ENCODE peak calls at places on chromosomes 1 and 21, in six cellular contexts. A is sigmoid colon, W is breast epithelium, D is endothelial cell, B is mammary epithelial cell, K is Calu3. T is an unnamed sample.

GRCh38 chr1:100775483-100775882 is 55.9 kb downstream of the VCAM1 start:
- DNase-seq in A (no peak), W (no peak), D (no peak), B (no peak), K (no peak), T (no peak)

GRCh38 chr21:31729622-31730343 is 2.1 kb downstream of the SCAF4 start:
- DNase-seq in A (no peak), W (no peak), D (no peak), B (no peak), K (no peak), T (no peak)

GRCh38 chr1:53344921-53345838 is 17.3 kb upstream of the LRP8 start:
- DNase-seq in A (no peak), W (peak), D (no peak), B (no peak), K (no peak), T (no peak)

GRCh38 chr1:71184410-71184809 is 103.6 kb upstream of the ZRANB2 start:
- DNase-seq in A (no peak), W (no peak), D (no peak), B (no peak), K (no peak), T (no peak)

GRCh38 chr1:10170362-10170665 is 40.1 kb upstream of the KIF1B start:
- DNase-seq in A (no peak), W (no peak), D (no peak), B (peak), K (no peak), T (no peak)

GRCh38 chr1:248822148-248823032 is 3.3 kb downstream of the SH3BP5L start:
- DNase-seq in A (no peak), W (no peak), D (peak), B (no peak), K (no peak), T (no peak)

GRCh38 chr1:193538690-193539089 is 352.3 kb upstream of the B3GALT2 start:
- DNase-seq in A (no peak), W (no peak), D (no peak), B (no peak), K (no peak), T (no peak)

GRCh38 chr1:207711285-207711684 is 40.6 kb upstream of the CD46 start:
- DNase-seq in A (no peak), W (no peak), D (no peak), B (peak), K (peak), T (no peak)

GRCh38 chr1:111833334-111833733 is 77.6 kb downstream of the DDX20 start:
- DNase-seq in A (no peak), W (no peak), D (peak), B (peak), K (no peak), T (no peak)

GRCh38 chr1:172909606-172910326 is 141.0 kb downstream of the TNFSF18 start:
- DNase-seq in A (no peak), W (no peak), D (no peak), B (peak), K (no peak), T (no peak)

GRCh38 chr1:42873670-42874069 is 27.3 kb downstream of the ZNF691 start:
- DNase-seq in A (no peak), W (no peak), D (no peak), B (no peak), K (no peak), T (no peak)

GRCh38 chr1:7403265-7404045 is 367.6 kb upstream of the VAMP3 start:
- DNase-seq in A (peak), W (no peak), D (no peak), B (peak), K (no peak), T (peak)

GRCh38 chr1:188023206-188023605 is 1194.5 kb downstream of the PLA2G4A start:
- DNase-seq in A (no peak), W (no peak), D (no peak), B (no peak), K (no peak), T (no peak)

GRCh38 chr1:181423301-181423918 is 59.9 kb upstream of the CACNA1E start:
- DNase-seq in A (no peak), W (no peak), D (peak), B (peak), K (peak), T (peak)

GRCh38 chr1:23594927-23595353 is 35.6 kb upstream of the ID3 start:
- DNase-seq in A (no peak), W (no peak), D (no peak), B (no peak), K (no peak), T (no peak)

GRCh38 chr1:45015683-45016082 is 3.6 kb downstream of the UROD start:
- DNase-seq in A (no peak), W (no peak), D (no peak), B (no peak), K (no peak), T (no peak)

GRCh38 chr1:224859651-224860050 is 69.8 kb upstream of the DNAH14 start:
- DNase-seq in A (no peak), W (no peak), D (no peak), B (peak), K (no peak), T (no peak)

GRCh38 chr1:83799474-83800085 is 199.4 kb downstream of the TTLL7 start:
- DNase-seq in A (no peak), W (no peak), D (no peak), B (no peak), K (no peak), T (no peak)

DNA sequence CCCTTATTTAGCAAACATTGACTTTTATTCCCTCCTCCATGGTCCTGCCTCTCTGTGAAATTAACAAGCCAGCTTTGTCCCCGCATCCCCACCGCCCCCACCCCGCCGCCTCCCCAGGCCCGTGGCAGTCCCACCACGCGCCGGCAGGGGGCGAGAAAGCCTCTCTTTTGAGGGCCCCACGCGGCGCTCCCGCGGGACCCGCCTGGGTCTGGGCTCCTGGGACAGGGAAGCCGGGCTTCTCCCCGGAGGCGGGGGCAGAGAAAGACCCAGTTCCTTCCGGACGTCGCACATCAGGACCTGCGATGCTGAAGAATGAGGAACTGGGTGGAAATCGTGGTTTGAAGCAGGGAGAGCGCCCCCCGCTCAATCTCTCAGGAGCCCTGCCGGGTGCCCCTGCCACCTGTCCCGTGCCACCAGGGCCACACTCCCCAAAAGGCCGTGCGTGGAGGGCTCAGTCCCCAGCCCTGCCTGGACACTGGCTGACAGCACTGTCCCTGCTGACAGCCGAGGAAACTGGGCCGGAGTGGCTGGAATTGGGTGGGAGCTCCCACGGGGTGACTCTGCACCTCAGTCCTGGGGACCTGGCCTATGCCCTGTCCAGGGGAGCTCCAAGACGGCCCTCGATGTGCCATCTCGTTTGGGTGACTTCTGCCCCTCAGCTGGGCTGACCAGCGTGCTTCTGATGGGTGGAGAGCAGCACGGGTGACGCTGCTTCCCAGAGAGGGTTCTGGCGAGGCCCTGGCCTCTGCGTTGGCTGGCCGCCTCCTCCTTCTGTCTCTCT is 8.6 kb upstream of the ACTRT2 start:
- DNase-seq in A (peak), W (peak), D (peak), B (no peak), K (peak), T (peak)
- TF ChIP-seq CTCF in A (peak), W (peak), D (peak), B (no peak), K (peak), T (peak)

GRCh38 chr1:40449684-40450490 is at the start of gene ZFP69B:
- DNase-seq in A (peak), W (peak), D (peak), B (peak), K (peak), T (peak)
- TF ChIP-seq CTCF in A (no peak), W (no peak), D (no peak), B (no peak), K (no peak), T (no peak)

GRCh38 chr1:213931804-213932203 is 56.0 kb upstream of the PROX1 start:
- DNase-seq in A (no peak), W (no peak), D (peak), B (no peak), K (no peak), T (no peak)
- TF ChIP-seq CTCF in A (no peak), W (no peak), D (no peak), B (no peak), K (no peak), T (no peak)

DNA sequence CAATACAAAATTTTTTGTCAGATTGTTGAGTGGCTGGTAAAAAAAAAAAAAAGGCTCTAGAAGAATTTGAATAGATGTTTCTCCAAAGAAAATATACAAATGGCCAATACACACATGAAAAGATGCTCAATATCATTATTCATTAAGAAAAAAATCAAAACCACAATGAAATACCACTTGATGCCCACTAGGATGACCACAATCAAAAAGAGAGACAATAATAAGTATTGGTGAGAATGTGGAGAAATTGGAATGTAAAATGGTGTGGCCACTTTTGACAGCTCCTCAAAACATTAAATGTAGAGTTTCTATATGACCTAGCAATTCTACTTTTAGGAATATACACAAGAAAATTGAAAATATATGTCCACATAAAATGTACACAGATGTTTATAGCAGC is 100.0 kb downstream of the CLEC20A start:
- DNase-seq in A (no peak), W (no peak), D (no peak), B (no peak), K (no peak), T (no peak)
- TF ChIP-seq CTCF in A (no peak), W (no peak), D (peak), B (no peak), K (no peak), T (no peak)

GRCh38 chr1:25026757-25027450 is 96.8 kb upstream of the RUNX3 start:
- DNase-seq in A (no peak), W (no peak), D (no peak), B (no peak), K (no peak), T (no peak)
- TF ChIP-seq CTCF in A (no peak), W (no peak), D (no peak), B (no peak), K (no peak), T (no peak)

GRCh38 chr1:40353081-40353480 is 20.4 kb upstream of the SMAP2 start:
- DNase-seq in A (no peak), W (no peak), D (no peak), B (no peak), K (no peak), T (no peak)
- TF ChIP-seq CTCF in A (no peak), W (no peak), D (no peak), B (no peak), K (no peak), T (no peak)

GRCh38 chr1:34928066-34928864 is 1.2 kb downstream of the DLGAP3 start:
- DNase-seq in A (no peak), W (no peak), D (no peak), B (no peak), K (no peak), T (no peak)

GRCh38 chr1:34929497-34929852 is at the start of gene DLGAP3:
- DNase-seq in A (no peak), W (no peak), D (peak), B (no peak), K (no peak), T (peak)

GRCh38 chr1:34928865-34929496 is 469 bp downstream of the DLGAP3 start:
- DNase-seq in A (no peak), W (no peak), D (peak), B (no peak), K (no peak), T (no peak)

GRCh38 chr1:34930702-34931071 is 1.2 kb upstream of the DLGAP3 start:
- DNase-seq in A (no peak), W (no peak), D (no peak), B (no peak), K (no peak), T (no peak)

GRCh38 chr1:34929853-34930701 is 627 bp upstream of the DLGAP3 start:
- DNase-seq in A (no peak), W (no peak), D (peak), B (no peak), K (no peak), T (peak)
- TF ChIP-seq CTCF in A (no peak), W (no peak), D (no peak), B (no peak), K (no peak), T (no peak)

GRCh38 chr1:228233136-228233535 is 25.3 kb downstream of the OBSCN start:
- DNase-seq in A (no peak), W (no peak), D (no peak), B (no peak), K (no peak), T (no peak)

GRCh38 chr1:228238007-228238406 is 30.2 kb downstream of the OBSCN start:
- DNase-seq in A (no peak), W (no peak), D (no peak), B (no peak), K (no peak), T (no peak)

GRCh38 chr1:228238461-228238860 is 30.6 kb downstream of the OBSCN start:
- DNase-seq in A (no peak), W (no peak), D (no peak), B (no peak), K (no peak), T (no peak)

GRCh38 chr1:228240411-228241240 is 32.8 kb downstream of the OBSCN start:
- DNase-seq in A (no peak), W (no peak), D (no peak), B (no peak), K (no peak), T (no peak)

DNA sequence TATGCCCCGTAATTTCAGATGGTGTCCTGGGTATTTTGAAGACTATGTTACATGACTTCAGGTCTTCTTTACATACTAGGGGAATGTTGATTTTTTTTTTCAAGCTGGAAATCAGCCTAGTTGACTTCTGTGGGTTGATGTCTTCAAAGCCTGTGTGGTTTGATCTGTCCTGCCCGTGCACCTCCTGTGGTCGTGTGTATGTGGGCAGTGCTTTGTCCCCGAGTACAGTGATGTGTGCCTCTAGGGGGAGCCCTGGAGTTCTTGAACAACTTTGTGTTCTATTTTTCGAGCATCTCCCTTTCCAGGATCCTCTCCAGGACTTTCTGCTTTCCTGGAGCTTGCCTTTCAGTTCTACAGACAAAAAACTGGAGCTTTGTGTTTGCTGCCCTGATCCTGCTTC is 28.9 kb downstream of the OBSCN start:
- DNase-seq in A (no peak), W (no peak), D (peak), B (peak), K (peak), T (peak)
- TF ChIP-seq CTCF in A (no peak), W (peak), D (peak), B (peak), K (peak), T (peak)

DNA sequence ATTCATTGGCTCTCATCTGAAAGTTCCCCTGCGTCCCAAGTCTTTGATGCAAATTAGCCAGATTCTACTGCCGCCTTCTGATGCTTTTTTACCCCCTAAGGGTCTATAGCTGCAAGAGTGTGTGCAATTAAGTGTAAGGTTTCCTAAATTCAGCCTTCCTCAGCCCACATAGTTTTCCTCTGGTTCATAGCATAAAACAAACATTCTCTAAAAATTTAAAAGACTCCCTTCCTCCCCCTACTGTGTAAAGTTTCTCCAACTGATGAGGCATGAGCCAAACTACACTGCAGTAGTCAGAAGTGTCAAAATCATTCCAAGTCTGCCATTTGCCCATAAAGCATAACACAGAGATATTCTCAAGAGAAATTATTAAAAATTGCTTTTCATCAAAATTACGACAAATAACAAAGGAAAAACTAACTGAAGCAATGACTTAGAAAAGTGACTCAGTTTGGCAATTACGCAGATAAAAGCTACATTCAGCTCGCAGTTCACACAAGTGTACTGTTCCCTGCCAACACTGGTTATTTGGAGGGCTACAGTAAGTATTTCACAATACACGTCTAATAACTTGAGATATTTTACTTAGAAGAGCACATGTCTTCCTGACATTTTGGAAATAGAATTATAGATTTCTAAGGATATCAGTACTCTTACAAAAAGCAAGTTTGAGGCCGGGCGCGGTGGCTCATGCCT is 15.4 kb downstream of the KCNH1 start:
- DNase-seq in A (no peak), W (no peak), D (no peak), B (no peak), K (no peak), T (no peak)
- TF ChIP-seq CTCF in A (no peak), W (no peak), D (no peak), B (no peak), K (no peak), T (no peak)

DNA sequence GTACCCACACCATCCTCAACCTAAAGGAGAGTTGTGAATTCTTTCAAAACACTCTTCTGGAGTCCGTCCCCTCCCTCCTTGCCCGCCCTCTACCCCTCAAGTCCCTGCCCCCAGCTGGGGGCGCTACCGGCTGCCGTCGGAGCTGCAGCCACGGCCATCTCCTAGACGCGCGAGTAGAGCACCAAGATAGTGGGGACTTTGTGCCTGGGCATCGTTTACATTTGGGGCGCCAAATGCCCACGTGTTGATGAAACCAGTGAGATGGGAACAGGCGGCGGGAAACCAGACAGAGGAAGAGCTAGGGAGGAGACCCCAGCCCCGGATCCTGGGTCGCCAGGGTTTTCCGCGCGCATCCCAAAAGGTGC is 647 bp upstream of the OLIG2 start:
- DNase-seq in A (no peak), W (no peak), D (peak), B (no peak), K (no peak), T (peak)
- TF ChIP-seq CTCF in A (no peak), W (no peak), D (peak), B (no peak), K (no peak), T (peak)

T was measured in neural crest cell.